ENCODE peak calls at places on chromosome 3, in four cellular contexts. One of them, this sample, is unnamed.

GRCh38 chr3:15815696-15816095 is 17.9 kb upstream of the ANKRD28 start:
- DNase-seq in GM12878: no peak
- DNase-seq in HepG2: peak
- DNase-seq in K562: peak
- DNase-seq in this sample: no peak

GRCh38 chr3:139020868-139021234 is at the start of gene PRR23B:
- DNase-seq in GM12878: no peak
- DNase-seq in HepG2: peak
- DNase-seq in K562: peak
- DNase-seq in this sample: no peak

GRCh38 chr3:89238836-89239235 is 131.4 kb downstream of the EPHA3 start:
- DNase-seq in HepG2: no peak
- DNase-seq in GM12878: no peak
- DNase-seq in K562: no peak
- DNase-seq in this sample: no peak

GRCh38 chr3:194617827-194618226 is 15.4 kb downstream of the TMEM44 start:
- DNase-seq in GM12878: no peak
- DNase-seq in HepG2: no peak
- DNase-seq in K562: no peak
- DNase-seq in this sample: no peak

GRCh38 chr3:51620543-51620942 is 50.5 kb upstream of the TEX264 start:
- DNase-seq in HepG2: peak
- DNase-seq in GM12878: no peak
- DNase-seq in K562: no peak
- DNase-seq in this sample: no peak

GRCh38 chr3:197175503-197175902 is 122.9 kb downstream of the DLG1 start:
- DNase-seq in K562: no peak
- DNase-seq in HepG2: no peak
- DNase-seq in GM12878: no peak
- DNase-seq in this sample: no peak

GRCh38 chr3:66228707-66229106 is 7.9 kb downstream of the SLC25A26 start:
- DNase-seq in HepG2: no peak
- DNase-seq in K562: no peak
- DNase-seq in GM12878: no peak
- DNase-seq in this sample: no peak

GRCh38 chr3:126847061-126847460 is 135.9 kb upstream of the PLXNA1 start:
- DNase-seq in GM12878: no peak
- DNase-seq in HepG2: no peak
- DNase-seq in K562: peak
- DNase-seq in this sample: no peak

GRCh38 chr3:23865595-23866396 is 51.0 kb downstream of the NKIRAS1 start:
- DNase-seq in K562: peak
- DNase-seq in HepG2: peak
- DNase-seq in GM12878: peak
- DNase-seq in this sample: no peak

GRCh38 chr3:81395739-81396138 is 365.7 kb downstream of the GBE1 start:
- DNase-seq in GM12878: no peak
- DNase-seq in K562: peak
- DNase-seq in HepG2: peak
- DNase-seq in this sample: peak

GRCh38 chr3:187025656-187026320 is 95.5 kb downstream of the ST6GAL1 start:
- DNase-seq in GM12878: peak
- DNase-seq in HepG2: no peak
- DNase-seq in K562: peak
- DNase-seq in this sample: no peak

GRCh38 chr3:195241592-195242355 is 29.2 kb downstream of the XXYLT1 start:
- DNase-seq in K562: no peak
- DNase-seq in HepG2: no peak
- DNase-seq in GM12878: no peak
- DNase-seq in this sample: no peak

GRCh38 chr3:11140054-11140712 is 14.1 kb upstream of the HRH1 start:
- DNase-seq in HepG2: no peak
- DNase-seq in GM12878: peak
- DNase-seq in K562: no peak
- DNase-seq in this sample: no peak

GRCh38 chr3:35549690-35550089 is 89.6 kb upstream of the ARPP21 start:
- DNase-seq in K562: no peak
- DNase-seq in GM12878: no peak
- DNase-seq in HepG2: no peak
- DNase-seq in this sample: no peak

GRCh38 chr3:132997404-132997803 is 40.8 kb upstream of the TMEM108 start:
- DNase-seq in HepG2: no peak
- DNase-seq in K562: no peak
- DNase-seq in GM12878: no peak
- DNase-seq in this sample: no peak

GRCh38 chr3:197125601-197126000 is 96.0 kb upstream of the MELTF start:
- DNase-seq in K562: no peak
- DNase-seq in GM12878: no peak
- DNase-seq in HepG2: no peak
- DNase-seq in this sample: no peak

GRCh38 chr3:47007482-47008257 is 28.2 kb downstream of the NBEAL2 start:
- DNase-seq in HepG2: no peak
- DNase-seq in GM12878: no peak
- DNase-seq in K562: no peak
- DNase-seq in this sample: no peak

GRCh38 chr3:27675287-27675686 is 46.8 kb downstream of the EOMES start:
- DNase-seq in K562: no peak
- DNase-seq in HepG2: no peak
- DNase-seq in GM12878: no peak
- DNase-seq in this sample: no peak

GRCh38 chr3:187291001-187291511 is 481 bp downstream of the MASP1 start:
- DNase-seq in K562: no peak
- DNase-seq in GM12878: no peak
- DNase-seq in HepG2: no peak
- DNase-seq in this sample: peak

GRCh38 chr3:181103605-181104004 is 114.1 kb upstream of the DNAJC19 start:
- DNase-seq in HepG2: peak
- DNase-seq in GM12878: no peak
- DNase-seq in K562: peak
- DNase-seq in this sample: peak

GRCh38 chr3:32733631-32734229 is 48.7 kb downstream of the CNOT10 start:
- DNase-seq in K562: peak
- DNase-seq in GM12878: peak
- DNase-seq in HepG2: peak
- DNase-seq in this sample: peak

GRCh38 chr3:87359807-87360206 is 83.4 kb upstream of the POU1F1 start:
- DNase-seq in HepG2: no peak
- DNase-seq in K562: no peak
- DNase-seq in GM12878: no peak
- DNase-seq in this sample: no peak

GRCh38 chr3:190387578-190388213 is at the start of gene CLDN16:
- DNase-seq in HepG2: no peak
- DNase-seq in K562: no peak
- DNase-seq in GM12878: no peak
- DNase-seq in this sample: no peak

DNA sequence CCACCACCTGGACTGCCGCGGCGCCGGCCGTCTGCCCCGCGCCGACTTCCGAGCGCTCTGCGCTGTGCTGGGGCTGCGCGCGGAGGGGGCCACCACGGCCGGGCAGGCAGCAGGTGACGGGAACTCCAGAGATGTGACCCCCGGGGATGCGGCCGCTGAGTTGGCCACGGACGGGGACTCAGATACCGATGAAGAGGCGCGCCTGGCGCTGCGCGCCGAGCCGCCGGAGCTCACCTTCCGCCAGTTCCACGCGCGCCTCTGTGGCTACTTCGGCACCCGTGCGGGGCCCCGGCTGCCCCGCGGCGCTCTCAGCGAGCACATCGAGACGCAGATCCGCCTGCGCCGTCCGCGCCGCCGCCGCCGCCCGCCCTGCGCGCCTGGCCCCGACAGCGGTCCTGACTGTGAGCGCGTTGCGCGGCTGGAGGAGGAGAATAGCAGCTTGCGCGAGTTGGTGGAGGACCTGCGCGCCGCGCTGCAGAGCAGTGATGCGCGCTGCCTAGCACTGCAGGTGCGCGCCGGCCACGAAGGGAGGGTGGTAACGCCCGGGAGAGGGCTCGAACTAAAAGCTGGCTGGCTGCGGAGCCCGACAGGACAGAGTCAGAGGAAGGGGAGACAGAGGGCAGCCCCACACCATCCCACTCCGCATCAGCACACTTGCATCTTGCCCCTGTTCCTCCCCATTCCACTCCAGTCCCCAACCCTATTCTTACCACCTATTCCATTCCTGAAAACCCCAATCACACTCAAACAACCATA is 891 bp downstream of the EFCC1 start:
- DNase-seq in K562: no peak
- DNase-seq in GM12878: no peak
- DNase-seq in HepG2: no peak
- DNase-seq in this sample: peak
- TF ChIP-seq SP1 in K562: no peak
- TF ChIP-seq SP1 in GM12878: no peak
- TF ChIP-seq SP1 in HepG2: no peak
- TF ChIP-seq SP1 in this sample: no peak

GRCh38 chr3:94070341-94070911 is 7.6 kb downstream of the NSUN3 start:
- DNase-seq in HepG2: no peak
- DNase-seq in GM12878: peak
- DNase-seq in K562: no peak
- DNase-seq in this sample: no peak

GRCh38 chr3:94071713-94072284 is 8.9 kb downstream of the NSUN3 start:
- DNase-seq in GM12878: peak
- DNase-seq in HepG2: no peak
- DNase-seq in K562: no peak
- DNase-seq in this sample: no peak

GRCh38 chr3:94081880-94082279 is 19.0 kb downstream of the NSUN3 start:
- DNase-seq in GM12878: no peak
- DNase-seq in K562: no peak
- DNase-seq in HepG2: no peak
- DNase-seq in this sample: no peak

GRCh38 chr3:94076055-94076454 is 13.2 kb downstream of the NSUN3 start:
- DNase-seq in HepG2: no peak
- DNase-seq in K562: no peak
- DNase-seq in GM12878: no peak
- DNase-seq in this sample: no peak
- TF ChIP-seq FOXK2 in HepG2: no peak
- TF ChIP-seq FOXK2 in K562: no peak
- TF ChIP-seq FOXK2 in GM12878: no peak
- TF ChIP-seq FOXK2 in this sample: no peak

DNA sequence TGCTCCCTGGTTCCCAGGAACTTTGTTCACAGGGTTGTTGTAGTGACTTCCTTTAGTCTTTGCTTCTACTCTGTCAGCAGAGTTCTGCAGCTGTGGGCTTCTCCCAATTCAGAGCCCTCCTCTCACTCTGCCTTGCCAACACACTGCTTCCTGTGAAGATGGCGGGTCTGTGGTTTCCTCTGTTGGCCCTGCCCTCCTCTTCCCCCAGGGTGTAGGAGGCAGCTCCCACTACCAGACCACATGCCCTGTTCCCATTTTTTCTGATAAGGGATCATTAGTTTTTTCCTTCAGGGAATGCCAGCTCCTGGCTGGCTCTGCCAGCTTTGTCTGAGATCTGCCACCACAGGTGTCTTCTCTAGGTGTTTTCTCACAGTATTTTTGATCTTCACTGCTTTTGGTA is 12.7 kb downstream of the SPSB4 start:
- DNase-seq in HepG2: no peak
- DNase-seq in K562: no peak
- DNase-seq in GM12878: no peak
- DNase-seq in this sample: no peak
- TF ChIP-seq SP1 in HepG2: no peak
- TF ChIP-seq SP1 in K562: no peak
- TF ChIP-seq SP1 in GM12878: no peak
- TF ChIP-seq SP1 in this sample: no peak

GRCh38 chr3:54202029-54202428 is 79.7 kb downstream of the CACNA2D3 start:
- DNase-seq in HepG2: no peak
- DNase-seq in K562: no peak
- DNase-seq in GM12878: no peak
- DNase-seq in this sample: no peak

GRCh38 chr3:54211097-54211496 is 88.7 kb downstream of the CACNA2D3 start:
- DNase-seq in HepG2: no peak
- DNase-seq in K562: no peak
- DNase-seq in GM12878: no peak
- DNase-seq in this sample: no peak

GRCh38 chr3:54212723-54213122 is 90.4 kb downstream of the CACNA2D3 start:
- DNase-seq in K562: no peak
- DNase-seq in HepG2: no peak
- DNase-seq in GM12878: no peak
- DNase-seq in this sample: no peak

GRCh38 chr3:54202651-54203248 is 80.4 kb downstream of the CACNA2D3 start:
- DNase-seq in K562: no peak
- DNase-seq in GM12878: no peak
- DNase-seq in HepG2: no peak
- DNase-seq in this sample: no peak

DNA sequence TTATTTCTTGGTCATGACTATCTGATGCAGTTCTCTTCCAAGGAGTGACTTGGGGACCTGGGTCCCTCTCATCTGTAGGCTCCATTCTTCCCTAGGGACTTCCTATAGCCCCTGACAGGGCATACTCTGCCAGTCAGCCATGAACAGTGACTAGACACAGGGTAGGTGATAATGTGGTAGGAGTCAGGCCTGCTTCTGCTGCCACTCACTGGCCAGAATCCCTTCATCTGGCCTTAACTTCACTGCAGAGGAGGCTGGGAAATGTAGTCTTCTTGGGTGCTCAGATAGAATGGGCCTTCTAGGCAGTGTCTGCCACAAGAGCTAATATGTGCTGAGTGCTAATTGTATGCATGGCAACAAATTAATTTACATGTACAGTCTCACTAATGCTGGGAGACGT is 84.5 kb downstream of the CACNA2D3 start:
- DNase-seq in HepG2: no peak
- DNase-seq in GM12878: no peak
- DNase-seq in K562: no peak
- DNase-seq in this sample: no peak
- TF ChIP-seq FOXK2 in HepG2: no peak
- TF ChIP-seq FOXK2 in GM12878: no peak
- TF ChIP-seq FOXK2 in K562: no peak
- TF ChIP-seq FOXK2 in this sample: no peak

GRCh38 chr3:45690331-45691035 is 1.3 kb downstream of the SACM1L start:
- DNase-seq in K562: peak
- DNase-seq in HepG2: no peak
- DNase-seq in GM12878: no peak
- DNase-seq in this sample: no peak
- TF ChIP-seq SP1 in K562: no peak
- TF ChIP-seq SP1 in HepG2: no peak
- TF ChIP-seq SP1 in GM12878: no peak
- TF ChIP-seq SP1 in this sample: no peak

DNA sequence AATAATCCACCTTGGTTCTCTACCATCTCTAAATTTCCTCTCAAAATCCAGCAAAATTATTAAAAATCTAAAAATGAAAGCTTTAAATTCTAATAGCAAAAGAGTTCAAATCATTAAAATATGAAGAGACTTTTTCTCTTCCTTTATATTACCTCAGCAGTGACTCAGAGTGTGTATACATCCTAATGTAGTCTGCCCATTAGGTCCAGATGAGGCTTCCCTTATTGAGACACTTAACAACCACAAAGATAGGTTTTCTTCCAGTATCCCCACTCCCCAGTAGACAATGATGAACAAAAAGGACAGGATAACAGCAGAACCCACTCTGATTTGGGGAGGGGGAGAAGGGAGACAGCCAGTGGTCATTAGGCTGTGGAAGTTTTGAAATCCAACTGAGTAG is 61.5 kb upstream of the DCBLD2 start:
- DNase-seq in K562: no peak
- DNase-seq in HepG2: no peak
- DNase-seq in GM12878: no peak
- DNase-seq in this sample: no peak
- TF ChIP-seq FOXK2 in K562: no peak
- TF ChIP-seq FOXK2 in HepG2: no peak
- TF ChIP-seq FOXK2 in GM12878: no peak
- TF ChIP-seq FOXK2 in this sample: no peak